ENCODE peak calls at places on chromosomes 6 and 20, in six cellular contexts. J is cardiac muscle cell, O is GM12865, R is OCI-LY7, E is endothelial cell, U is heart left ventricle. F is an unnamed sample.

GRCh38 chr6:108560463-108561308 is at the start of gene FOXO3:
- DNase-seq in J (peak; percentile 89), O (peak; percentile 82), R (peak; percentile 48), E (peak; percentile 86), U (peak; percentile 96), F (peak; percentile 77)

GRCh38 chr20:18058661-18059467 is 1.1 kb upstream of the OVOL2 start:
- DNase-seq in J (peak; percentile 65), O (no peak), R (no peak), E (peak; percentile 26), U (no peak), F (no peak)

GRCh38 chr6:144931172-144932035 is 646.3 kb downstream of the UTRN start:
- DNase-seq in J (peak; percentile 49), O (peak; percentile 41), R (peak; percentile 14), E (peak; percentile 41), U (no peak), F (peak; percentile 57)

GRCh38 chr6:158068893-158069799 is 87.5 kb downstream of the SYNJ2 start:
- DNase-seq in J (no peak), O (no peak), R (no peak), E (no peak), U (peak; percentile 51), F (peak; percentile 61)

GRCh38 chr6:149450679-149451360 is 34.0 kb downstream of the ZC3H12D start:
- DNase-seq in J (no peak), O (no peak), R (no peak), E (peak; percentile 16), U (peak; percentile 76), F (no peak)

GRCh38 chr6:158815915-158816314 is 3.3 kb downstream of the EZR start:
- DNase-seq in J (no peak), O (peak; percentile 54), R (no peak), E (no peak), U (no peak), F (no peak)

GRCh38 chr20:35739294-35740163 is 2.5 kb downstream of the RBM39 start:
- DNase-seq in J (no peak), O (peak; percentile 34), R (peak; percentile 50), E (no peak), U (no peak), F (peak; percentile 62)

GRCh38 chr6:37566209-37566859 is 66.6 kb upstream of the CCDC167 start:
- DNase-seq in J (peak; percentile 83), O (peak; percentile 79), R (peak; percentile 51), E (peak; percentile 78), U (peak; percentile 78), F (peak; percentile 11)

GRCh38 chr20:24501764-24502163 is 32.3 kb downstream of the SYNDIG1 start:
- DNase-seq in J (no peak), O (no peak), R (no peak), E (no peak), U (no peak), F (no peak)

GRCh38 chr6:4870821-4871494 is 94.8 kb downstream of the CDYL start:
- DNase-seq in J (no peak), O (no peak), R (no peak), E (no peak), U (no peak), F (peak; percentile 47)

GRCh38 chr6:73695619-73696421 is at the start of gene CD109:
- DNase-seq in J (peak; percentile 54), O (peak; percentile 53), R (no peak), E (peak; percentile 58), U (peak; percentile 74), F (peak; percentile 88)

GRCh38 chr6:89494131-89494793 is 61.3 kb downstream of the ANKRD6 start:
- DNase-seq in J (no peak), O (peak; percentile 14), R (peak; percentile 8), E (no peak), U (no peak), F (no peak)

GRCh38 chr6:169428532-169428931 is 174.9 kb upstream of the THBS2 start:
- DNase-seq in J (no peak), O (no peak), R (no peak), E (no peak), U (no peak), F (no peak)

GRCh38 chr20:6818033-6818808 is 50.7 kb downstream of the BMP2 start:
- DNase-seq in J (peak; percentile 38), O (no peak), R (no peak), E (no peak), U (no peak), F (no peak)

DNA sequence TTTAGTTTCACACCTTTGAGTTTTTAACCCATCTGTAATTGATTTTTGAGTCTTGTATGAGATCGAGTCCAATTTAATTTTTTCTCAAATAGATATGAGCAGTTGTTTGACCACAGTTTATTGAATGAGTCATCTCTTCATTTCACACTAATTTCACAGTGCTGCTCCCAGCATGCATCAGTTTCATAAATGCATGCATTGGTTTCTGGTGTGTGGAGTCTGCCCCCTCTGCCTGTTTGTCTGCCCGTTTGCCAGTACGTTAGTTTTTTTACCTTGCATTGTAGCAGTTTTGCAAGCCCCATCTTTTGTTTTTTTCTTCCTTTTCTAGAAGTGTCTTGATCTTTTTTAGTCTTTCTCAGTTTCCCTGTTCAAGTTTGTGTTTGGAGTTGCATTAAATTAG is 11.9 kb downstream of the SLX4IP start:
- DNase-seq in J (no peak), O (peak; percentile 93), R (peak; percentile 54), E (no peak), U (no peak), F (peak; percentile 82)
- TF ChIP-seq CTCF in J (peak; percentile 22), O (no peak), R (peak; percentile 29), E (no peak), U (no peak), F (peak; percentile 21)

GRCh38 chr6:13643125-13643524 is 28.0 kb downstream of the NOL7 start:
- DNase-seq in J (no peak), O (no peak), R (no peak), E (no peak), U (no peak), F (no peak)

GRCh38 chr6:13635948-13636658 is 21.0 kb downstream of the NOL7 start:
- DNase-seq in J (no peak), O (no peak), R (no peak), E (no peak), U (no peak), F (no peak)

GRCh38 chr6:13641315-13641714 is 26.2 kb downstream of the NOL7 start:
- DNase-seq in J (no peak), O (no peak), R (no peak), E (no peak), U (no peak), F (peak; percentile 5)

GRCh38 chr6:13638014-13638413 is 22.9 kb downstream of the NOL7 start:
- DNase-seq in J (no peak), O (no peak), R (no peak), E (no peak), U (no peak), F (no peak)

DNA sequence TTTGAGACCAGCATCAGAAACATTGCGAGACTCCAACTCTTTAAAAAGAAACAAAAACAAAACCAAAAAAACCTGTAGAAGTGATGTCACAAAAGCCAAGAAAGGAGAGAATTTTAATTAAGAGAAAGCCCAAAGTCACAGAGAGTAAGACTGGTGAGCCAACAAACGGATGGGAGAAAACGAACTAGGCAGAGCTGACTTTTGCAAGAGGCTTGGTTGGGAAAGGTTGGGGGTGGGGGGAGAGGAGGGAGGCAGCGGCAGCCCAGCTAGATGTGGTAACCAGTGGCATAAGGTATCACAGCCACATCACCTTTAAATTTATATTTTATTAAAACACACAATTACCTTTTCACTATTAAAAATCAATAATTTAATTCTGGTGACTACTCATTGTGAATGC is 23.5 kb downstream of the NOL7 start:
- DNase-seq in J (no peak), O (no peak), R (no peak), E (no peak), U (no peak), F (no peak)
- TF ChIP-seq CTCF in J (no peak), O (no peak), R (no peak), E (no peak), U (no peak), F (no peak)

GRCh38 chr20:51064160-51064559 is 41.3 kb upstream of the KCNG1 start:
- DNase-seq in J (no peak), O (no peak), R (no peak), E (no peak), U (no peak), F (no peak)
- TF ChIP-seq CTCF in J (no peak), O (no peak), R (no peak), E (no peak), U (no peak), F (no peak)

GRCh38 chr20:58986968-58987517 is 6.0 kb downstream of the NELFCD start:
- DNase-seq in J (no peak), O (no peak), R (no peak), E (no peak), U (no peak), F (no peak)

GRCh38 chr20:58985656-58986055 is 4.6 kb downstream of the NELFCD start:
- DNase-seq in J (no peak), O (no peak), R (no peak), E (no peak), U (no peak), F (peak; percentile 46)

GRCh38 chr20:58987790-58988564 is 6.9 kb downstream of the NELFCD start:
- DNase-seq in J (no peak), O (no peak), R (no peak), E (no peak), U (no peak), F (no peak)

GRCh38 chr20:58984691-58985090 is 3.6 kb downstream of the NELFCD start:
- DNase-seq in J (no peak), O (no peak), R (no peak), E (no peak), U (no peak), F (no peak)

DNA sequence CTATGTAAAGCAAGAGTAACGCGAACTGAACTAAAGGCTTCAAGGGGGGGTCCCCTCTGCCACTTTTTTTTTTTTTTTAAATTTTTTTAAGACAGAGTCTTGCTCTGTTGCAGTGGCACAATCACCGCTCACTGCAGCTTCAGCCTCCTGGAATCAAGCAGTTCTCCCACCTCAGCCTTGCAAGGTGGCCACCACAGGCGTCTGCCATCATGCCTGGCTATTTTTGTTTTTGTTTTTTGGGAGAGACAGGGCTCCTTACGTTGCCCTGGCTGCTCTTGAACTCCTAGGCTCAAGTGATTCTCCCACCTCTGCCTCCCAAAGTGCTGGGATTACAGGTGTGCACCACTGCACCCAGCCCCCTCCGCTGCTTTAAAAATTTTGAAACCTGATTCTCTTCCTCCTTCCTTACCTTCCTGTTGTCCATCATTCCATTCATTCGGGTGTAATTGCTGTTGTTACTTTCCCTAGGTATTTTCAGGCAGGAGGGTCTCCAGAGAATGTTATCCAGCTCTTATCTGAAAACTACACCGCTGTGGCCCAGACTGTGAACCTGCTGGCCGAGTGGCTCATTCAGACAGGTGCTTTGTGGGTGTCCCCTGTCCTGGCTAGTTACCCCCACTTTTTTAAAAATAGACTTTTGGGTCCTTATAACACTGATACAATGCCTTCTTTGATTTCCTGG is 5.4 kb downstream of the NELFCD start:
- DNase-seq in J (no peak), O (no peak), R (no peak), E (no peak), U (no peak), F (no peak)
- TF ChIP-seq CTCF in J (no peak), O (no peak), R (no peak), E (no peak), U (no peak), F (no peak)

DNA sequence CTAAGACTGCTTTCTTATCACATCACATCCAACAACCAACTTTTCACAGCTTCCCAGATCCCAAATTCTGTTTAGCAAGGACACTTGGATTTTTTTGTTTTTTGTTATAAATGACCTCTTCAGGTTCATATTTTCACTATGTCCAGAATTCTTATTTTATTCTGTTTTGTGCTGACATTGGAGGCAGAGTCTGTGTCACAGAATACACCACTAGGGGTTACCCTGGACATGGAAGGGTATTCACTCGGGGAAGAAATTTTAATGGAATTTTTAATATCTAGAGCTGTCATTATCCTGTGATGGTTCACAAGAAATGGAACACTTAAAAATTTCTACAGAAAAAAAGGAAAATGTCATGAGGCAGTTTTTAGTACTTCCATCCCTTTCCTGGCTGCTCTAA is 12.0 kb upstream of the SLC2A12 start:
- DNase-seq in J (no peak), O (no peak), R (no peak), E (no peak), U (no peak), F (no peak)
- TF ChIP-seq CTCF in J (no peak), O (no peak), R (no peak), E (no peak), U (no peak), F (no peak)